ENCODE peak calls at places on chromosomes 3 and 15, in five cellular contexts. N is left ventricle myocardium inferior; X is activated B cell treated with CpG ODN at 0.5 μM for 24 hours; R is activated CD4-positive, CD25-positive, alpha-beta regulatory T cell treated with anti-CD3 and anti-CD28 coated beads, Interleukin-2, amount 50 U/mL, for 72 hours; P is brain microvascular endothelial cell. G is an unnamed sample.

GRCh38 chr15:60634815-60635214 is 155.9 kb upstream of the ICE2 start:
- DNase-seq in N (no peak), X (no peak), R (no peak), P (no peak), G (no peak)

GRCh38 chr3:175222356-175222755 is 363.2 kb downstream of the NAALADL2 start:
- DNase-seq in N (no peak), X (no peak), R (no peak), P (no peak), G (no peak)

GRCh38 chr15:60396964-60397771 is 618 bp downstream of the ANXA2 start:
- DNase-seq in N (peak), X (peak), R (peak), P (peak), G (peak)

GRCh38 chr3:106332884-106333283 is 464.1 kb upstream of the CBLB start:
- DNase-seq in N (no peak), X (no peak), R (no peak), P (no peak), G (no peak)

GRCh38 chr3:20310629-20311028 is 124.6 kb upstream of the SGO1 start:
- DNase-seq in N (peak), X (no peak), R (no peak), P (no peak), G (no peak)

GRCh38 chr15:22237891-22238275 is 157.6 kb downstream of the OR4M2 start:
- DNase-seq in N (no peak), X (no peak), R (no peak), P (no peak), G (no peak)

GRCh38 chr3:160616721-160617120 is 51.4 kb upstream of the KPNA4 start:
- DNase-seq in N (no peak), X (no peak), R (no peak), P (peak), G (no peak)

GRCh38 chr3:196662711-196663571 is 23.4 kb downstream of the NRROS start:
- DNase-seq in N (no peak), X (no peak), R (no peak), P (peak), G (no peak)

GRCh38 chr15:33309602-33310276 is 1.0 kb upstream of the RYR3 start:
- DNase-seq in N (no peak), X (no peak), R (no peak), P (no peak), G (no peak)

GRCh38 chr3:180747805-180748361 is 68.6 kb upstream of the CCDC39 start:
- DNase-seq in N (no peak), X (no peak), R (no peak), P (no peak), G (no peak)

GRCh38 chr15:26382416-26383086 is 390.3 kb downstream of the GABRB3 start:
- DNase-seq in N (no peak), X (no peak), R (no peak), P (no peak), G (no peak)

GRCh38 chr15:70559223-70559823 is 204.0 kb downstream of the UACA start:
- DNase-seq in N (peak), X (no peak), R (peak), P (peak), G (no peak)

GRCh38 chr15:40050788-40051615 is 12.0 kb upstream of the SRP14 start:
- DNase-seq in N (no peak), X (no peak), R (no peak), P (no peak), G (no peak)

GRCh38 chr3:72888546-72889309 is 882 bp downstream of the GXYLT2 start:
- DNase-seq in N (no peak), X (no peak), R (no peak), P (no peak), G (no peak)

GRCh38 chr3:73144828-73145227 is 83.4 kb downstream of the EBLN2 start:
- DNase-seq in N (no peak), X (no peak), R (no peak), P (no peak), G (no peak)

GRCh38 chr3:141288331-141288990 is 56.8 kb downstream of the PXYLP1 start:
- DNase-seq in N (no peak), X (no peak), R (no peak), P (no peak), G (no peak)

GRCh38 chr3:5116568-5116967 is 5.5 kb upstream of the ARL8B start:
- DNase-seq in N (no peak), X (no peak), R (no peak), P (no peak), G (no peak)

GRCh38 chr3:191563722-191564121 is 102.8 kb downstream of the PYDC2 start:
- DNase-seq in N (no peak), X (no peak), R (no peak), P (no peak), G (no peak)

GRCh38 chr3:133949438-133949837 is 53.8 kb upstream of the RAB6B start:
- DNase-seq in N (no peak), X (no peak), R (no peak), P (no peak), G (no peak)

GRCh38 chr3:155714295-155714718 is 30.6 kb downstream of the PLCH1 start:
- DNase-seq in N (no peak), X (no peak), R (no peak), P (no peak), G (no peak)

GRCh38 chr3:159866201-159866746 is 122.4 kb upstream of the IL12A start:
- DNase-seq in N (no peak), X (no peak), R (no peak), P (no peak), G (no peak)

G was measured in type B pancreatic cell.